ENCODE peak calls at places on chromosome 1, in five cellular contexts. F, K, Y, B and T are unnamed samples.

GRCh38 chr1:214546886-214547641 is 4.3 kb downstream of the PTPN14 start:
- DNase-seq in F (no peak), K (no peak), Y (no peak), B (peak; percentile 40), T (no peak)

GRCh38 chr1:229848762-229849677 is 218.0 kb upstream of the GALNT2 start:
- DNase-seq in F (peak; percentile 54), K (no peak), Y (no peak), B (peak; percentile 11), T (no peak)

GRCh38 chr1:247269075-247269580 is 13.3 kb downstream of the VN1R5 start:
- DNase-seq in F (no peak), K (no peak), Y (no peak), B (no peak), T (no peak)

GRCh38 chr1:228882785-228883450 is 147.6 kb downstream of the RHOU start:
- DNase-seq in F (no peak), K (no peak), Y (no peak), B (no peak), T (no peak)

GRCh38 chr1:66925558-66925910 is 744 bp downstream of the MIER1 start:
- DNase-seq in F (no peak), K (no peak), Y (no peak), B (no peak), T (no peak)

GRCh38 chr1:149906561-149906960 is 7.2 kb downstream of the BOLA1 start:
- DNase-seq in F (no peak), K (no peak), Y (no peak), B (no peak), T (no peak)

GRCh38 chr1:8941906-8942305 is 3.8 kb upstream of the CA6 start:
- DNase-seq in F (peak; percentile 56), K (no peak), Y (no peak), B (peak; percentile 74), T (no peak)

GRCh38 chr1:190376067-190376466 is 101.6 kb downstream of the BRINP3 start:
- DNase-seq in F (no peak), K (no peak), Y (no peak), B (peak; percentile 53), T (no peak)

GRCh38 chr1:201645956-201646355 is 107.0 kb downstream of the NAV1 start:
- DNase-seq in F (no peak), K (no peak), Y (no peak), B (no peak), T (peak; percentile 7)

GRCh38 chr1:97192872-97193572 is 471.4 kb downstream of the PTBP2 start:
- DNase-seq in F (peak; percentile 9), K (no peak), Y (no peak), B (peak; percentile 95), T (no peak)

GRCh38 chr1:1196431-1197187 is 9.8 kb downstream of the TNFRSF18 start:
- DNase-seq in F (no peak), K (peak; percentile 3), Y (no peak), B (no peak), T (no peak)

GRCh38 chr1:203046984-203047630 is 20.8 kb downstream of the PPFIA4 start:
- DNase-seq in F (no peak), K (no peak), Y (no peak), B (peak; percentile 73), T (no peak)

GRCh38 chr1:115476616-115477015 is 138.6 kb upstream of the NGF start:
- DNase-seq in F (peak; percentile 22), K (no peak), Y (no peak), B (peak; percentile 15), T (no peak)

GRCh38 chr1:35769188-35769758 is 505 bp downstream of the CLSPN start:
- DNase-seq in F (peak; percentile 97), K (peak; percentile 91), Y (peak; percentile 73), B (peak; percentile 84), T (peak; percentile 81)

GRCh38 chr1:220887868-220888664 is 8.8 kb downstream of the HLX start:
- DNase-seq in F (peak; percentile 55), K (no peak), Y (no peak), B (no peak), T (no peak)

GRCh38 chr1:11407301-11407994 is 71.5 kb upstream of the DISP3 start:
- DNase-seq in F (no peak), K (no peak), Y (no peak), B (no peak), T (peak; percentile 2)

GRCh38 chr1:44805311-44806024 is 1.7 kb downstream of the DYNLT4 start:
- DNase-seq in F (no peak), K (no peak), Y (no peak), B (no peak), T (no peak)

GRCh38 chr1:111948209-111949131 is 41.0 kb downstream of the KCND3 start:
- DNase-seq in F (peak; percentile 89), K (peak; percentile 17), Y (no peak), B (no peak), T (no peak)

GRCh38 chr1:73673980-73674379 is 524.0 kb downstream of the LRRIQ3 start:
- DNase-seq in F (no peak), K (no peak), Y (no peak), B (no peak), T (no peak)

GRCh38 chr1:223652436-223652901 is 13.0 kb downstream of the CAPN8 start:
- DNase-seq in F (peak; percentile 26), K (no peak), Y (no peak), B (no peak), T (no peak)

GRCh38 chr1:220335668-220336067 is 63.4 kb upstream of the RAB3GAP2 start:
- DNase-seq in F (no peak), K (no peak), Y (no peak), B (no peak), T (no peak)

GRCh38 chr1:54331091-54331772 is 75.0 kb downstream of the SSBP3 start:
- DNase-seq in F (no peak), K (no peak), Y (no peak), B (peak; percentile 44), T (no peak)

GRCh38 chr1:155827450-155827849 is 29.6 kb downstream of the GON4L start:
- DNase-seq in F (no peak), K (no peak), Y (no peak), B (no peak), T (no peak)

GRCh38 chr1:172585348-172585747 is 52.4 kb downstream of the SUCO start:
- DNase-seq in F (no peak), K (no peak), Y (no peak), B (peak; percentile 71), T (no peak)

GRCh38 chr1:212667223-212668139 is 32.2 kb downstream of the BATF3 start:
- DNase-seq in F (peak; percentile 97), K (no peak), Y (no peak), B (peak; percentile 93), T (no peak)

GRCh38 chr1:220529530-220529920 is 1.6 kb downstream of the MARK1 start:
- DNase-seq in F (no peak), K (no peak), Y (no peak), B (no peak), T (no peak)

GRCh38 chr1:228316589-228317387 is 89.8 kb downstream of the TRIM11 start:
- DNase-seq in F (no peak), K (no peak), Y (no peak), B (no peak), T (no peak)

GRCh38 chr1:17759114-17759513 is 4.0 kb downstream of the ACTL8 start:
- DNase-seq in F (peak; percentile 31), K (no peak), Y (no peak), B (peak; percentile 8), T (no peak)

GRCh38 chr1:19976317-19977003 is 3.0 kb downstream of the PLA2G2A start:
- DNase-seq in F (no peak), K (no peak), Y (no peak), B (no peak), T (no peak)

GRCh38 chr1:157948547-157949152 is 44.8 kb upstream of the KIRREL1 start:
- DNase-seq in F (peak; percentile 88), K (peak; percentile 34), Y (no peak), B (peak; percentile 62), T (peak; percentile 60)

GRCh38 chr1:247114351-247115140 is 10.4 kb upstream of the ZNF669 start:
- DNase-seq in F (no peak), K (no peak), Y (no peak), B (no peak), T (no peak)

GRCh38 chr1:156848461-156849150 is 10.3 kb downstream of the INSRR start:
- DNase-seq in F (peak; percentile 57), K (peak; percentile 59), Y (peak; percentile 48), B (no peak), T (no peak)

GRCh38 chr1:27643626-27644368 is 8.8 kb upstream of the FGR start:
- DNase-seq in F (peak; percentile 85), K (peak; percentile 61), Y (peak; percentile 50), B (peak; percentile 61), T (peak; percentile 45)

GRCh38 chr1:25431495-25432363 is 1.0 kb downstream of the MACO1 start:
- DNase-seq in F (no peak), K (no peak), Y (no peak), B (no peak), T (no peak)